ENCODE peak calls at places on chromosomes 4 and X, in nine cellular contexts. R is A673, Q is hepatocyte, Y is left ventricle myocardium inferior, X is lung, W is thoracic aorta, E is cardiac muscle cell, S is tibial artery, J is BE2C. U is an unnamed sample. For H3K4me1 and H3K36me3, the result is how much of the 10 kb centered on the place peaks cover.

GRCh38 chr4:84341559-84341958 is 157.5 kb downstream of the NKX6-1 start:
- DNase-seq in R (no peak), Q (no peak), Y (no peak), X (no peak), W (no peak), E (no peak), S (no peak), J (no peak), U (no peak)

GRCh38 chr4:180993179-180993841 is 1249.9 kb upstream of the TENM3 start:
- DNase-seq in R (no peak), Q (no peak), Y (no peak), X (no peak), W (no peak), E (no peak), S (no peak), J (no peak), U (no peak)

GRCh38 chr4:68576272-68577100 is at the start of gene UGT2B17:
- DNase-seq in R (no peak), Q (no peak), Y (no peak), X (no peak), W (no peak), E (no peak), S (no peak), J (no peak), U (no peak)

GRCh38 chr4:180057891-180058643 is 2185.1 kb upstream of the TENM3 start:
- DNase-seq in R (peak), Q (peak), Y (no peak), X (no peak), W (no peak), E (peak), S (no peak), J (peak), U (no peak)

GRCh38 chr4:112509243-112510190 is 6.5 kb downstream of the NEUROG2 start:
- DNase-seq in R (no peak), Q (no peak), Y (no peak), X (no peak), W (no peak), E (no peak), S (no peak), J (no peak), U (no peak)

GRCh38 chrX:155065035-155065734 is 5.8 kb downstream of the CMC4 start:
- DNase-seq in R (no peak), Q (no peak), Y (no peak), X (no peak), W (no peak), E (peak), S (no peak), J (no peak), U (no peak)

GRCh38 chrX:110055616-110056015 is 52.7 kb downstream of the TMEM164 start:
- DNase-seq in R (no peak), Q (no peak), Y (no peak), X (no peak), W (no peak), E (no peak), S (no peak), J (no peak), U (no peak)

GRCh38 chr4:160956875-160957274 is 1206.9 kb downstream of the FSTL5 start:
- DNase-seq in R (no peak), Q (no peak), Y (no peak), X (no peak), W (no peak), E (no peak), S (no peak), J (no peak), U (no peak)

GRCh38 chrX:72121381-72121780 is 10.3 kb downstream of the RTL5 start:
- DNase-seq in R (peak), Q (no peak), Y (peak), X (peak), W (peak), E (peak), S (peak), J (no peak), U (no peak)
- H3K4me1 ChIP-seq in R (under half), Q (under half), Y (half or more), X (under half), W (half or more), E (under half), S (half or more), J (half or more), U (under half)

GRCh38 chr4:88609387-88609786 is 17.1 kb downstream of the HERC3 start:
- DNase-seq in R (no peak), Q (no peak), Y (no peak), X (no peak), W (no peak), E (no peak), S (no peak), J (no peak), U (no peak)
- H3K36me3 ChIP-seq in R (under half), Q (under half), Y (under half), X (under half), W (under half), E (under half), S (under half), J (under half), U (under half)

DNA sequence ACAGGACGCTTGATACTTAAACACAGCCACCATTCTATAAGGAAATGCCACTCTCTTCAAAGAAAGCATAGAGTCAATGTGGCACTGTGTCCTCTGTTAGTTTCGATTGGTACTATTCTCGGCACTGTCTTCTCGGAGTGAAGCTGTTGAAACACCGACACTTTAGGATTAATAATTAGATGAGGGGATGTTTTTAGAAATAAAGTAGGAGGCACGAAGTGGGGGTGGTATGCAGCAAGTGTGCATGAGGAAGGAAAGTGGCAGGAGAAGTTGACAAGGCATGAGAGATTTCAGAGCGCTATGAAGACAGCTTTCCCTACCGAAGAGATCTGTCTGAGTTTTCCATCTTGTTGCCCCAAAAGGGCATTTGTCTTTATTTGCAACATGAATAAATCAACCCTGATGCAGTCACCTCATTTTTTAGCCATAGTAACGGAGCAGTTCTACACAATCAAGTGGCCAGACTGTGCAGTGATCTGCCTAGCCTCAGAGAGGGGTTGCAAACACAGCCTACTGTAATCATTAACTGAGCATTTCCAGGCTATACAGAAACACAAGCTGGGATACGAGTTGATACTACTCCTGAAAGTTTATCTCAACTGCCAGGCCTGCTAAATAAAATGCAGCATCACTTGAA is 8.3 kb downstream of the GPRIN3 start:
- DNase-seq in R (no peak), Q (no peak), Y (no peak), X (no peak), W (no peak), E (no peak), S (no peak), J (no peak), U (no peak)
- H3K4me1 ChIP-seq in R (under half), Q (under half), Y (half or more), X (under half), W (under half), E (half or more), S (under half), J (under half), U (under half)

GRCh38 chrX:101025126-101025525 is 26.8 kb downstream of the TRMT2B start:
- DNase-seq in R (no peak), Q (no peak), Y (no peak), X (no peak), W (no peak), E (no peak), S (no peak), J (no peak), U (no peak)

GRCh38 chrX:101022020-101022419 is 29.9 kb downstream of the TRMT2B start:
- DNase-seq in R (no peak), Q (no peak), Y (no peak), X (no peak), W (no peak), E (no peak), S (no peak), J (no peak), U (no peak)
- H3K36me3 ChIP-seq in R (under half), Q (under half), Y (under half), X (under half), W (under half), E (under half), S (half or more), J (under half), U (half or more)

GRCh38 chrX:1486749-1487361 is 34.1 kb upstream of the ASMTL start:
- DNase-seq in R (no peak), Q (no peak), Y (peak), X (no peak), W (no peak), E (no peak), S (no peak), J (no peak), U (no peak)

GRCh38 chrX:1486177-1486576 is 33.5 kb upstream of the ASMTL start:
- DNase-seq in R (no peak), Q (no peak), Y (no peak), X (no peak), W (no peak), E (no peak), S (no peak), J (no peak), U (no peak)

GRCh38 chrX:1484638-1485019 is 31.9 kb upstream of the ASMTL start:
- DNase-seq in R (no peak), Q (no peak), Y (no peak), X (no peak), W (no peak), E (no peak), S (no peak), J (no peak), U (no peak)

GRCh38 chrX:1483843-1484637 is 31.3 kb upstream of the ASMTL start:
- DNase-seq in R (no peak), Q (no peak), Y (no peak), X (no peak), W (no peak), E (no peak), S (no peak), J (no peak), U (peak)

DNA sequence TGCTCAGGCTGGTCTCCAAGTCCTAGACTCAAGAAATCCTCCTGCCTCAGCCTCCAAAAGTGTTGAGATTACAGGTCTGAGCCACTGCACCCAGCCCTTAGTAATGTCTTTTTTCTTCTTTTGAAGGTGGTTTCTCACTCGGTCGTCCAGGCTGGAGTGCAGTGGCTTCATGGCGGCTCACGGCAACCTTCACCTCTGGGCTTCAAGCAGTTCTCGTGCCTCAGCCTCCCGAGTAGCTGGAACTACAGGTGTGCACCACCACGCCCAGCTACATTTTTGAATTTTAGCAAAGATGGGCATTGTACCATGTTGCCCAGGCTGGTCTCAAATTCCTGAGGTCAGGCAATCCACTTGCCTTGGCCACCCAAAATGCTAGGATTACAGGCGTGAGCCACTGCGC is 32.3 kb upstream of the ASMTL start:
- DNase-seq in R (no peak), Q (no peak), Y (no peak), X (no peak), W (no peak), E (no peak), S (no peak), J (no peak), U (peak)
- H3K4me1 ChIP-seq in R (under half), Q (under half), Y (under half), X (under half), W (under half), E (under half), S (under half), J (under half), U (under half)

U was measured in suprapubic skin.